ENCODE peak calls at places on chromosomes 4 and X, in five cellular contexts. A is neuronal stem cell, N is K562, S is mesendoderm, H is GM23248. B is an unnamed sample.

GRCh38 chrX:147848543-147849448 is 62.9 kb upstream of the FMR1 start:
- DNase-seq in N (peak; percentile 25), S (peak; percentile 4), A (no peak), H (no peak), B (no peak)

GRCh38 chrX:154398668-154399526 is 720 bp downstream of the RPL10 start:
- DNase-seq in H (peak; percentile 80), N (peak; percentile 92), S (peak; percentile 82), A (no peak), B (no peak)

GRCh38 chr4:47623916-47624554 is 139.0 kb downstream of the ATP10D start:
- DNase-seq in S (peak; percentile 7), A (no peak), H (peak; percentile 59), N (no peak), B (no peak)

GRCh38 chrX:65596270-65596669 is 61.7 kb upstream of the LAS1L start:
- DNase-seq in S (peak; percentile 50), H (peak; percentile 78), A (no peak), N (peak; percentile 52), B (no peak)

GRCh38 chr4:6154875-6155274 is 45.5 kb downstream of the JAKMIP1 start:
- DNase-seq in S (peak; percentile 64), H (no peak), A (no peak), N (no peak), B (no peak)

GRCh38 chr4:112277705-112278448 is 7.8 kb downstream of the TIFA start:
- DNase-seq in S (no peak), A (no peak), N (no peak), H (no peak), B (no peak)

GRCh38 chr4:141637565-141637964 is 1.2 kb downstream of the IL15 start:
- DNase-seq in A (no peak), N (no peak), S (no peak), H (peak; percentile 45), B (no peak)

GRCh38 chrX:77899081-77899828 is at the start of gene COX7B:
- DNase-seq in S (peak; percentile 99), N (peak; percentile 94), H (peak; percentile 94), A (peak; percentile 89), B (peak; percentile 59)

GRCh38 chr4:139686130-139686529 is 20.5 kb downstream of the MGST2 start:
- DNase-seq in A (no peak), N (peak; percentile 65), H (no peak), S (peak; percentile 59), B (no peak)

GRCh38 chr4:136319789-136320470 is 1212.4 kb downstream of the PCDH18 start:
- DNase-seq in H (no peak), A (no peak), S (peak; percentile 71), N (no peak), B (peak; percentile 66)

GRCh38 chr4:151537726-151538125 is 128.8 kb downstream of the FHIP1A start:
- DNase-seq in A (no peak), H (peak; percentile 9), N (no peak), S (no peak), B (no peak)

GRCh38 chr4:10161840-10162239 is 45.2 kb upstream of the WDR1 start:
- DNase-seq in N (no peak), H (no peak), S (no peak), A (no peak), B (no peak)

GRCh38 chr4:179164642-179165338 is 1722.6 kb upstream of the AGA start:
- DNase-seq in S (no peak), N (no peak), A (no peak), H (no peak), B (no peak)

GRCh38 chrX:25007059-25008053 is 8.4 kb downstream of the ARX start:
- DNase-seq in H (no peak), S (peak; percentile 26), N (no peak), A (no peak), B (no peak)

GRCh38 chr4:163164591-163164990 is 2.1 kb downstream of the NAF1 start:
- DNase-seq in A (no peak), H (peak; percentile 39), S (no peak), N (peak; percentile 20), B (no peak)
- H3K9ac ChIP-seq in A (no peak overlapping the region), H (no peak overlapping the region), S (peak overlapping the region; percentile 85), N (peak overlapping the region; percentile 90), B (peak overlapping the region; percentile 94)

DNA sequence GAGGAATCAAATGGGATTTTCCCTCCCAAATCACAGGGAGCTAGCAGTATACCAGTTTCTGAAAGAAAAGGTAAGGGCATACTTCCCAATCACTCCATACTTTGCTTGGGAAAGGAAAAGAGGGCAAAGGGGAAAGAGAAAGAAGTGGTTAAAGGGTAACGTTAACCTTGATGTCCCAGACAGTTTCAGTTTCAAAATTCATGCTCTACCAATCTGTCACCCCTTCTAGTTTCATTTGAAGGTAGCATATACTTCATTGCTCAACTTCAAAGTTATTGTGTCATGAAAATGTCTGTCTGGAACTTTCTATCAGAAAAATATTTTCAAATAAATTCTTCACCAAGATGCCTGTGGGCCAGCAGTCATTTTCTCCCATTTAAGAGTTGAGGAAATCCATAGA is 16.0 kb downstream of the TNMD start:
- DNase-seq in A (no peak), N (no peak), S (no peak), H (no peak), B (no peak)
- H3K4me2 ChIP-seq in A (no peak overlapping the region), N (no peak overlapping the region), S (no peak overlapping the region), H (no peak overlapping the region), B (no peak overlapping the region)

GRCh38 chr4:40200881-40201797 is 4.3 kb downstream of the RHOH start:
- DNase-seq in N (peak; percentile 86), A (no peak), H (no peak), S (no peak), B (no peak)
- H3K27ac ChIP-seq in N (peak overlapping the region; percentile 85), A (no peak overlapping the region), H (no peak overlapping the region), S (no peak overlapping the region), B (no peak overlapping the region)

GRCh38 chr4:118848242-118848641 is 12.3 kb upstream of the SEC24D start:
- DNase-seq in S (no peak), N (no peak), A (no peak), H (no peak), B (no peak)

GRCh38 chr4:118849867-118850812 is 14.2 kb upstream of the SEC24D start:
- DNase-seq in S (peak; percentile 66), H (peak; percentile 36), A (no peak), N (no peak), B (no peak)

GRCh38 chr4:118848901-118849300 is 13.0 kb upstream of the SEC24D start:
- DNase-seq in S (peak; percentile 79), H (no peak), A (no peak), N (no peak), B (no peak)

GRCh38 chr4:118845552-118846065 is 9.7 kb upstream of the SEC24D start:
- DNase-seq in A (no peak), S (no peak), H (no peak), N (no peak), B (no peak)

DNA sequence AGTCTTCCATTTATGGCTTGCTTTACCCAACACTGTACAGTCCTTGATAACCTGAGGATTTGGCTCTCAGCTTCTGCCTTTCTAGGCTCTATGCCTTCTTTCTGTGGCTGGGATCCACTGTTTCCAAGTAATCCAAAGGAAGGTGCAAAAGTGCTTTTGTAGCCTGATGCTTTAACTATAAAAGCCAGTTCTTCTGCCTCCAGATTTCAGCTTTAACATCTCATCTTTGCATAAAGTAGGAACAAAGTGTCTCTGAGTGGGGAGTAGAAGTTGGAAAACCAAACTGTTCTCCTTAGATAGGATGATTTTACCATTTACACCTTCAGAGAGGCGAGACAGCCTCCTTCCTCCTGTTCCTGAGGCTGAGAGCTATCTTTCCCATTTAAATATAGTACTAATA is 11.1 kb upstream of the SEC24D start:
- DNase-seq in S (no peak), H (no peak), A (no peak), N (no peak), B (no peak)
- H3K9ac ChIP-seq in S (no peak overlapping the region), H (no peak overlapping the region), A (no peak overlapping the region), N (no peak overlapping the region), B (no peak overlapping the region)

DNA sequence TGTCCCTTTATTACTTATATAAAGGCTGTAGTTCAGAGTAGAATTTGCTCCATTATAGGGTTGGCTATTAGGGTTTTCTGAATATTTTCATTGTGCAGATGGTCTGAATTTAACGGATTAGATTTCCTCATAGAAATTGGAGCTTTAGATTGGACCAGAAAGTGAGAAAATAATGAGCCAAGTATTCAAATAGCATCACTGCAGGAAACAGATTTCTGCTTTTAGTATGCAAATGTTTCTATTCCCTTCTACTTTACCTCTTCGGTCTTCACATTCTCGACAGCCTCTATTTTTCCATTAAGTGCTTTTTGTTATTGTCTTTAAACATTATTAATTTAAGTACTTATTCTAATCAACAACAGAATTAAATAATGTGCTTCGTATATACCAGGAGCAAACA is 55.4 kb downstream of the TRIM2 start:
- DNase-seq in A (no peak), H (no peak), S (no peak), N (no peak), B (no peak)
- H3K4me2 ChIP-seq in A (no peak overlapping the region), H (peak overlapping the region; percentile 16), S (no peak overlapping the region), N (no peak overlapping the region), B (no peak overlapping the region)

GRCh38 chr4:152860057-152860456 is 76.1 kb upstream of the FHDC1 start:
- DNase-seq in A (no peak), N (no peak), S (peak; percentile 83), H (no peak), B (no peak)
- H3K27ac ChIP-seq in A (no peak overlapping the region), N (no peak overlapping the region), S (no peak overlapping the region), H (no peak overlapping the region), B (no peak overlapping the region)

GRCh38 chr4:2289955-2290333 is 28.0 kb upstream of the MXD4 start:
- DNase-seq in S (no peak), A (no peak), H (no peak), N (no peak), B (no peak)

GRCh38 chr4:2291705-2292651 is 30.1 kb upstream of the MXD4 start:
- DNase-seq in S (no peak), A (no peak), N (no peak), H (no peak), B (no peak)

GRCh38 chr4:2290974-2291704 is 29.2 kb upstream of the MXD4 start:
- DNase-seq in S (no peak), A (no peak), N (no peak), H (no peak), B (no peak)

GRCh38 chr4:2289311-2289954 is 27.5 kb upstream of the MXD4 start:
- DNase-seq in H (no peak), N (no peak), S (no peak), A (no peak), B (no peak)

DNA sequence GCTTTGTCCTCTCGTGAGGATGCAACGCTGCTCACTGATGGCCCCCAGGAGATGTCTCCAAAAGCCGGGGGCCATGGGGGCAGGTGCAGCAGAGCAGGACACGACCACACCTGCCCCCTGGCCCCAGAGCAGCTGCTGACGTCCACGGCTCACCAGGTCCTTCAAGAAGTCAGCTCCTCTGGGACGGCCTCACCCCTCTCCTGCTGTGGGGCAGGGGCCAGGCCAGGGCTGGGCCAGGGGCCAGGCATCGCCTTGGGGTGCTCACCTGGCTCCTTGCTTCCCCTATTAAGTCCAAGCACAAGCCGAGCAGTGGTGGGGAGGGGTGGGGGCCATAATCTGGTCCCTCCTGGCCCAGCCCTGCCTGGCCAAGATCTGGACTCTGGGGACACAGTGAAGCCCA is 28.6 kb upstream of the MXD4 start:
- DNase-seq in S (no peak), N (no peak), H (no peak), A (no peak), B (no peak)
- H3K9ac ChIP-seq in S (no peak overlapping the region), N (no peak overlapping the region), H (no peak overlapping the region), A (no peak overlapping the region), B (no peak overlapping the region)

DNA sequence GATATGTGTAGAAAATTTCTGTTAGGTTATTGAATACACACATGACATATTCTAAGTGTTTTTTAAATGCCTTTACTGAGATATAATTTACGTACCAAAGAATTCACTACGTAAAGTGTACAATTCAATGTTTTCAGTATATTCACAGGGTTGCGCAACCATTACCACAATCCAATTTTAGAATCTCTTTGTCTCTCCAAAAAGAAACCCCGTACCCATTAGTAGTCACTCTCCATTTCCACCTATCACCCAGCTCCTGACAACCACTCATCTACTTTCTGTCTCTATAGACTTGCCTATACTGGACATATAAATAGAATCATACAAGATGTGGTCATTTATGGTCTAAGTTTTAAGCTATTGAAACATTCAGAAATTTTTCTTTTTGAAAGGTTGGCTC is 53.0 kb upstream of the FBXW7 start:
- DNase-seq in N (no peak), S (no peak), H (no peak), A (no peak), B (no peak)
- H3K4me2 ChIP-seq in N (no peak overlapping the region), S (no peak overlapping the region), H (no peak overlapping the region), A (no peak overlapping the region), B (no peak overlapping the region)